ENCODE peak calls at places on chromosomes 7 and 10, in eight cellular contexts. K is AG04449, E is SK-N-SH, A is cardiac fibroblast, Q is brain microvascular endothelial cell, J is testis, O is upper lobe of left lung, U is fibroblast of pulmonary artery. X is an unnamed sample.

GRCh38 chr10:3421537-3422257 is 249.1 kb upstream of the PITRM1 start:
- DNase-seq in K (no peak), U (no peak), J (no peak), Q (no peak), O (peak; percentile 58), E (no peak), A (no peak), X (no peak)

GRCh38 chr7:84614821-84615506 is 420.4 kb upstream of the SEMA3A start:
- DNase-seq in U (peak; percentile 29), O (no peak), A (peak; percentile 20), J (no peak), E (no peak), K (no peak), Q (peak; percentile 2), X (no peak)

GRCh38 chr10:63173468-63174227 is 40.5 kb downstream of the NRBF2 start:
- DNase-seq in E (no peak), U (no peak), K (no peak), Q (no peak), O (no peak), J (no peak), A (no peak), X (no peak)

GRCh38 chr10:131727612-131728011 is 173.2 kb upstream of the PPP2R2D start:
- DNase-seq in O (no peak), J (no peak), A (no peak), U (no peak), K (no peak), Q (no peak), E (no peak), X (no peak)

GRCh38 chr10:113473851-113474250 is 79.0 kb upstream of the HABP2 start:
- DNase-seq in K (peak; percentile 19), O (no peak), J (no peak), U (no peak), A (no peak), Q (no peak), E (no peak), X (peak; percentile 66)

GRCh38 chr7:155322530-155322929 is 24.9 kb downstream of the INSIG1 start:
- DNase-seq in E (no peak), J (no peak), U (peak; percentile 30), O (no peak), K (no peak), A (no peak), Q (no peak), X (no peak)

GRCh38 chr10:83214178-83214577 is 925.1 kb upstream of the GHITM start:
- DNase-seq in A (no peak), J (no peak), E (no peak), K (no peak), U (no peak), Q (no peak), O (no peak), X (no peak)

GRCh38 chr10:23364378-23364777 is 19.8 kb upstream of the C10orf67 start:
- DNase-seq in Q (no peak), E (no peak), U (no peak), J (no peak), O (no peak), K (no peak), A (no peak), X (no peak)

GRCh38 chr10:45515630-45516029 is 141.6 kb downstream of the ALOX5 start:
- DNase-seq in Q (no peak), E (no peak), A (no peak), K (no peak), U (no peak), O (no peak), J (no peak), X (no peak)

GRCh38 chr10:93030409-93030808 is 30.2 kb upstream of the CYP26C1 start:
- DNase-seq in U (peak; percentile 77), J (no peak), Q (peak; percentile 55), E (no peak), O (no peak), A (peak; percentile 75), K (peak; percentile 59), X (peak; percentile 62)

GRCh38 chr7:3294432-3295100 is 6.5 kb upstream of the SDK1 start:
- DNase-seq in J (no peak), U (no peak), O (no peak), Q (no peak), K (no peak), A (no peak), E (no peak), X (no peak)

DNA sequence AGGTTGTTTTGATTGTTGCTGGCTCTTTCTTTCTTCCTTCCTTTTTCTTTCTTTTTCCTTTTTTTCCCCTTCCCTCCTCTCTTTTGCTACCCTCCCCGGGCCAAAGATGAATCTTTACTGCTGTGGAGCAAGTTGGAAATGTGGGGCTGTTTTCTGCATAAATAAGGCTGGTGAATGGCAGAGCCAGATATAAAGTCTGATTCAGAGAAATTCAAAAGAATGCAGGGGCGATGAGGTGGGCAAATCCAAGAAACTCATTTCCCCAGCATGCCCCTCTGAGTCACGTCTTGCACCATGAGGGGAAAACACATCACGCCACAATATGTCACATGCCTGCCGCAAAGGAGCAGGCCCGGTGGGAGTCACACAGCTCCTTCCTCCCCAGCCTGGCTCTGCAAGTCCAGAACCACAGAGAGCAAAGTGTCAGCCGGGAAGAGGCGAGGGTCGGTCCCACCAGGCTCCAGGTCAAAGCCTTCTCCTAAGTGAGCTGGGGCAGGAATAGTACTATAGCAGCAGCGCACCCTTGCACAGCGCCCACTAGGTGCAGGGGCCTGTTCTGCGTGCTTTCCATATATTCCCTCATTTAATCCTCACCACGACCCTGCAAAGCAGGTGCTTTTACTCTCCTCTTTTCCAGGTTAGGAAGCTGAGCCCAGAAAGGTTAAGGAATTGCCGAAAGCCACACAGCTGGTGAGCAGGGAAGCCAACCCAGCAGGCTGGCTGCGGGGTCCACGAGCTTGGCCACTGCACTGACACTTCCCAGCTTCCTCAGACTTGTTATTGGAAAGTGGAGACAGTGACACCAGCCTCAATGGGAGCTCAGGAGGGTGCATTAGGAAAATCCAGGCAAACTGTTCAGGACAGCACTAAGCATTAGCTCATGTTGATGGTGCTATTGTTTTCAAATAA is 94.1 kb upstream of the ZMIZ1 start:
- DNase-seq in Q (peak; percentile 85), A (peak; percentile 89), J (peak; percentile 46), U (peak; percentile 94), O (no peak), E (peak; percentile 70), K (peak; percentile 55), X (peak; percentile 71)
- TF ChIP-seq CTCF in Q (peak; percentile 83), A (peak; percentile 74), J (no peak), U (peak; percentile 72), O (peak; percentile 30), E (peak; percentile 75), K (peak; percentile 56), X (peak; percentile 78)

GRCh38 chr7:26440993-26441636 is 149.5 kb downstream of the SNX10 start:
- DNase-seq in E (no peak), K (no peak), O (no peak), U (no peak), Q (no peak), J (no peak), A (no peak), X (no peak)

GRCh38 chr7:26443761-26444160 is 152.1 kb downstream of the SNX10 start:
- DNase-seq in K (no peak), O (no peak), U (no peak), E (no peak), Q (no peak), A (no peak), J (no peak), X (no peak)

GRCh38 chr7:26440253-26440992 is 148.8 kb downstream of the SNX10 start:
- DNase-seq in Q (no peak), U (no peak), K (no peak), O (no peak), E (no peak), A (no peak), J (no peak), X (no peak)

GRCh38 chr7:26443006-26443405 is 151.3 kb downstream of the SNX10 start:
- DNase-seq in E (no peak), U (no peak), O (no peak), K (no peak), A (no peak), J (no peak), Q (no peak), X (no peak)

GRCh38 chr7:26441640-26442277 is 150.1 kb downstream of the SNX10 start:
- DNase-seq in J (no peak), O (no peak), A (no peak), K (no peak), E (peak; percentile 44), Q (no peak), U (no peak), X (no peak)
- H3K4me3 ChIP-seq in J (no peak overlapping the region), O (no peak overlapping the region), A (no peak overlapping the region), K (no peak overlapping the region), E (no peak overlapping the region), Q (no peak overlapping the region), U (no peak overlapping the region), X (no peak overlapping the region)

DNA sequence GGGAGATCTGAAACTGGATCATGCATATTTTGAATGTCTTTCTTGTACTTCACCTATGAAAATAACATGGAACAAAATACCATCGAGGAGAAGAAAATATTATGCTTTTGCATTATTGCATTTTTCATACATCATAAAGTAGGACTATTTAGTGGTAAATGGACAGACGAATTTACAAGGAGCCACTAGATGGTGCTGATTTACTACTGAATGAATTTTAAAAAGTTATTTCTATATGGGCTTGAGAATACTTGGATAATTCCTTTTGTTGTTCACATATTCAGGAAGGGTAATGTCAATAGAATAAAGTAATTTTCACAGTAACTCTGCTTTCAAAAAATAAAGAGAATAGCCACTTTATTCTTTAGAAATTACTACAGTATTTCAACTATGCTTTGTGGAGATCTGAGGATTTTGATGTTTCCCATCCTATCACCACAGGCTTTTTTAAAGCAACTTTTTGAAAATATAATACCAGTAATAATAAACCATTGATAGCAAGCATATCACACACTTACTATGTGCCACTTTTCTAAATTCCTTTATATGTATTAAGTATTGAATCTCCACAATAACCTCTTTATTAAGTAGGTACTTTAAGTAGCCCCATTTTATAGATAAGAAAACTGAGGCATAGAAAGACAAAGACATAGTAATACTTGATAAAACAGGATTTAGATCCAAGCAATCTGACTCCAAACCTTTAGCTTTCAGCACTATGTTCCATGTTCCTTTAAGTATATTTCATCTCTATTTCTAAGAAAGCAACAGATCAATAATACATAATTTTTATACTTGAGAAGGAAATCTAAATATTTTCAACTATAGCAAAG is 38.6 kb downstream of the NEBL start:
- DNase-seq in J (no peak), E (peak; percentile 10), O (no peak), K (no peak), A (peak; percentile 69), U (peak; percentile 78), Q (no peak), X (no peak)
- TF ChIP-seq CTCF in J (peak; percentile 37), E (peak; percentile 76), O (no peak), K (no peak), A (peak; percentile 28), U (peak; percentile 49), Q (peak; percentile 32), X (peak; percentile 39)

GRCh38 chr10:1190052-1190395 is 133.8 kb downstream of the WDR37 start:
- DNase-seq in E (no peak), A (no peak), Q (no peak), J (no peak), O (no peak), U (no peak), K (no peak), X (no peak)

GRCh38 chr10:1188556-1189135 is 132.5 kb downstream of the WDR37 start:
- DNase-seq in U (no peak), K (no peak), E (no peak), Q (no peak), J (no peak), A (no peak), O (no peak), X (no peak)

GRCh38 chr10:1190791-1191490 is 134.8 kb downstream of the WDR37 start:
- DNase-seq in A (no peak), U (no peak), Q (no peak), J (no peak), E (no peak), K (no peak), O (no peak), X (no peak)

GRCh38 chr10:1187855-1188555 is 131.8 kb downstream of the WDR37 start:
- DNase-seq in K (no peak), U (no peak), O (no peak), Q (no peak), A (no peak), E (no peak), J (peak; percentile 67), X (no peak)

GRCh38 chr10:1189166-1190051 is 133.2 kb downstream of the WDR37 start:
- DNase-seq in E (no peak), O (no peak), K (no peak), J (no peak), Q (no peak), U (no peak), A (no peak), X (no peak)
- H3K4me3 ChIP-seq in E (no peak overlapping the region), O (no peak overlapping the region), K (no peak overlapping the region), J (no peak overlapping the region), Q (no peak overlapping the region), U (no peak overlapping the region), A (no peak overlapping the region), X (no peak overlapping the region)

X was measured in BJ.